ENCODE peak calls at places on chromosome 19, in eight cellular contexts. S is lower lobe of right lung; J is naive thymus-derived CD8-positive, alpha-beta T cell; O is HEK293T; T is anterior cingulate cortex; I is amygdala; X is stimulated activated CD8-positive, alpha-beta memory T cell treated with anti-CD3 and anti-CD28 coated beads, Interleukin-4, amount 100 ng/mL, for 48 hours; Z is activated CD4-positive, alpha-beta T cell treated with anti-CD3 and anti-CD28 coated beads, Interleukin-2, amount 50 U/mL, for 48 hours. V is an unnamed sample.

GRCh38 chr19:53275480-53275879 is 8.0 kb upstream of the VN1R4 start:
- DNase-seq in S (no peak), J (no peak), O (no peak), T (no peak), I (no peak), X (no peak), Z (no peak), V (no peak)

GRCh38 chr19:46761418-46761831 is 15.2 kb upstream of the STRN4 start:
- DNase-seq in S (no peak), J (no peak), O (no peak), T (no peak), I (no peak), X (no peak), Z (no peak), V (peak)

GRCh38 chr19:4971424-4971793 is 2.5 kb downstream of the KDM4B start:
- DNase-seq in S (no peak), J (peak), O (no peak), T (no peak), I (no peak), X (peak), Z (peak), V (no peak)

GRCh38 chr19:46955114-46955812 is 64.4 kb upstream of the NPAS1 start:
- DNase-seq in S (no peak), J (peak), O (no peak), T (no peak), I (no peak), X (peak), Z (peak), V (peak)

GRCh38 chr19:47310819-47311218 is 1.2 kb downstream of the C5AR1 start:
- DNase-seq in S (peak), J (no peak), O (no peak), T (no peak), I (no peak), X (no peak), Z (no peak), V (peak)

GRCh38 chr19:55703790-55704215 is 28.8 kb downstream of the EPN1 start:
- DNase-seq in S (no peak), J (peak), O (peak), T (no peak), I (peak), X (peak), Z (peak), V (peak)

GRCh38 chr19:35031072-35031881 is 1.0 kb downstream of the SCN1B start:
- DNase-seq in S (no peak), J (no peak), O (peak), T (no peak), I (no peak), X (no peak), Z (no peak), V (peak)

GRCh38 chr19:35151273-35152065 is 3.1 kb upstream of the FXYD5 start:
- DNase-seq in S (no peak), J (no peak), O (no peak), T (no peak), I (no peak), X (no peak), Z (no peak), V (no peak)

GRCh38 chr19:6402834-6403608 is 10.1 kb upstream of the GTF2F1 start:
- DNase-seq in S (no peak), J (no peak), O (no peak), T (peak), I (peak), X (no peak), Z (no peak), V (peak)

GRCh38 chr19:15180451-15181390 is 20.1 kb downstream of the NOTCH3 start:
- DNase-seq in S (peak), J (no peak), O (peak), T (no peak), I (no peak), X (no peak), Z (no peak), V (no peak)

GRCh38 chr19:38658462-38659306 is 11.2 kb downstream of the ACTN4 start:
- DNase-seq in S (no peak), J (no peak), O (no peak), T (no peak), I (no peak), X (no peak), Z (no peak), V (peak)

GRCh38 chr19:434152-434960 is 25.4 kb upstream of the C2CD4C start:
- DNase-seq in S (no peak), J (no peak), O (no peak), T (no peak), I (no peak), X (no peak), Z (no peak), V (no peak)

GRCh38 chr19:10379880-10380310 is 477 bp downstream of the TYK2 start:
- DNase-seq in S (no peak), J (no peak), O (no peak), T (no peak), I (no peak), X (no peak), Z (no peak), V (no peak)

GRCh38 chr19:10431254-10431942 is 11.1 kb downstream of the PDE4A start:
- DNase-seq in S (peak), J (no peak), O (no peak), T (no peak), I (no peak), X (peak), Z (no peak), V (no peak)

GRCh38 chr19:23436318-23436717 is 41.0 kb upstream of the ZNF91 start:
- DNase-seq in S (no peak), J (no peak), O (no peak), T (no peak), I (no peak), X (peak), Z (peak), V (no peak)

GRCh38 chr19:2195361-2195760 is 31.6 kb downstream of the DOT1L start:
- DNase-seq in S (no peak), J (no peak), O (no peak), T (no peak), I (no peak), X (no peak), Z (no peak), V (no peak)

GRCh38 chr19:49591731-49592485 is 926 bp downstream of the PRR12 start:
- DNase-seq in S (peak), J (peak), O (peak), T (no peak), I (peak), X (peak), Z (peak), V (peak)

GRCh38 chr19:11612816-11613511 is 15.7 kb downstream of the ZNF627 start:
- DNase-seq in S (no peak), J (peak), O (no peak), T (no peak), I (no peak), X (no peak), Z (no peak), V (no peak)

GRCh38 chr19:31838163-31838798 is 489.0 kb upstream of the TSHZ3 start:
- DNase-seq in S (no peak), J (no peak), O (no peak), T (peak), I (no peak), X (no peak), Z (no peak), V (no peak)

GRCh38 chr19:45146716-45147337 is 14.0 kb downstream of the NKPD1 start:
- DNase-seq in S (no peak), J (no peak), O (no peak), T (no peak), I (no peak), X (no peak), Z (no peak), V (no peak)

GRCh38 chr19:17757125-17757524 is 5.8 kb downstream of the FCHO1 start:
- DNase-seq in S (no peak), J (no peak), O (no peak), T (peak), I (peak), X (no peak), Z (no peak), V (peak)

GRCh38 chr19:45475537-45476348 is 7.9 kb downstream of the FOSB start:
- DNase-seq in S (no peak), J (peak), O (no peak), T (no peak), I (no peak), X (no peak), Z (no peak), V (peak)

GRCh38 chr19:2110822-2111221 is 14.1 kb downstream of the IZUMO4 start:
- DNase-seq in S (no peak), J (no peak), O (no peak), T (no peak), I (no peak), X (no peak), Z (no peak), V (no peak)

GRCh38 chr19:33392341-33393285 is 19.1 kb downstream of the CEBPG start:
- DNase-seq in S (peak), J (no peak), O (no peak), T (no peak), I (no peak), X (no peak), Z (no peak), V (no peak)

GRCh38 chr19:46367434-46367833 is 20.5 kb downstream of the PPP5C start:
- DNase-seq in S (no peak), J (no peak), O (no peak), T (no peak), I (no peak), X (no peak), Z (no peak), V (no peak)

GRCh38 chr19:30445385-30445784 is 73.2 kb downstream of the ZNF536 start:
- DNase-seq in S (no peak), J (no peak), O (no peak), T (no peak), I (no peak), X (no peak), Z (no peak), V (no peak)

GRCh38 chr19:48738557-48739399 is 1.6 kb downstream of the RASIP1 start:
- DNase-seq in S (peak), J (peak), O (peak), T (peak), I (peak), X (peak), Z (peak), V (peak)

GRCh38 chr19:45097450-45097775 is 4.4 kb downstream of the PPP1R37 start:
- DNase-seq in S (no peak), J (no peak), O (no peak), T (no peak), I (no peak), X (no peak), Z (no peak), V (no peak)

GRCh38 chr19:16146112-16146511 is 2.6 kb downstream of the HSH2D start:
- DNase-seq in S (no peak), J (no peak), O (no peak), T (no peak), I (no peak), X (no peak), Z (no peak), V (no peak)

GRCh38 chr19:29596885-29597525 is 9.1 kb upstream of the POP4 start:
- DNase-seq in S (no peak), J (no peak), O (peak), T (no peak), I (no peak), X (no peak), Z (no peak), V (peak)

GRCh38 chr19:11578342-11579142 is 1.1 kb upstream of the ACP5 start:
- DNase-seq in S (peak), J (peak), O (no peak), T (no peak), I (no peak), X (peak), Z (peak), V (no peak)

GRCh38 chr19:1512671-1513491 is at the start of gene ADAMTSL5:
- DNase-seq in S (no peak), J (peak), O (peak), T (no peak), I (no peak), X (peak), Z (peak), V (peak)

GRCh38 chr19:55341191-55342043 is 1.7 kb downstream of the KMT5C start:
- DNase-seq in S (peak), J (peak), O (peak), T (peak), I (no peak), X (peak), Z (peak), V (peak)

GRCh38 chr19:4449826-4450075 is 7.8 kb downstream of the UBXN6 start:
- DNase-seq in S (no peak), J (no peak), O (no peak), T (no peak), I (no peak), X (no peak), Z (no peak), V (no peak)

GRCh38 chr19:34165295-34165738 is 7.0 kb upstream of the LSM14A start:
- DNase-seq in S (peak), J (no peak), O (no peak), T (no peak), I (no peak), X (no peak), Z (no peak), V (no peak)

GRCh38 chr19:16594131-16594586 is 21.9 kb upstream of the SLC35E1 start:
- DNase-seq in S (no peak), J (no peak), O (no peak), T (no peak), I (no peak), X (peak), Z (peak), V (no peak)

V was measured in fibroblast of pulmonary artery.